ENCODE peak calls at places on chromosomes 13 and 19, in six cellular contexts. One of them, this sample, is unnamed.

GRCh38 chr13:21231426-21231945 is 55.0 kb downstream of the MRPL57 start:
- DNase-seq in stimulated activated CD8-positive, alpha-beta memory T cell treated with anti-CD3 and anti-CD28 coated beads, Interleukin-7, amount 100 ng/mL, for 1 hour: no peak
- DNase-seq in choroid plexus epithelial cell: no peak
- DNase-seq in astrocyte of the spinal cord: no peak
- DNase-seq in H9: no peak
- DNase-seq in GF-D8: no peak
- DNase-seq in this sample: no peak

GRCh38 chr13:63112799-63113395 is 1697.2 kb upstream of the PCDH20 start:
- DNase-seq in choroid plexus epithelial cell: no peak
- DNase-seq in GF-D8: no peak
- DNase-seq in astrocyte of the spinal cord: no peak
- DNase-seq in H9: no peak
- DNase-seq in stimulated activated CD8-positive, alpha-beta memory T cell treated with anti-CD3 and anti-CD28 coated beads, Interleukin-7, amount 100 ng/mL, for 1 hour: no peak
- DNase-seq in this sample: no peak

GRCh38 chr19:45800009-45800553 is 7.4 kb upstream of the DMWD start:
- DNase-seq in astrocyte of the spinal cord: peak
- DNase-seq in GF-D8: no peak
- DNase-seq in stimulated activated CD8-positive, alpha-beta memory T cell treated with anti-CD3 and anti-CD28 coated beads, Interleukin-7, amount 100 ng/mL, for 1 hour: no peak
- DNase-seq in choroid plexus epithelial cell: peak
- DNase-seq in H9: no peak
- DNase-seq in this sample: peak

GRCh38 chr13:40983269-40983668 is 35.8 kb downstream of the ELF1 start:
- DNase-seq in choroid plexus epithelial cell: peak
- DNase-seq in GF-D8: no peak
- DNase-seq in astrocyte of the spinal cord: no peak
- DNase-seq in stimulated activated CD8-positive, alpha-beta memory T cell treated with anti-CD3 and anti-CD28 coated beads, Interleukin-7, amount 100 ng/mL, for 1 hour: no peak
- DNase-seq in H9: no peak
- DNase-seq in this sample: no peak

GRCh38 chr13:85833938-85834337 is 34.7 kb upstream of the SLITRK6 start:
- DNase-seq in choroid plexus epithelial cell: no peak
- DNase-seq in stimulated activated CD8-positive, alpha-beta memory T cell treated with anti-CD3 and anti-CD28 coated beads, Interleukin-7, amount 100 ng/mL, for 1 hour: no peak
- DNase-seq in H9: no peak
- DNase-seq in astrocyte of the spinal cord: no peak
- DNase-seq in GF-D8: no peak
- DNase-seq in this sample: no peak

GRCh38 chr19:47499863-47500830 is 14.7 kb downstream of the NAPA start:
- DNase-seq in stimulated activated CD8-positive, alpha-beta memory T cell treated with anti-CD3 and anti-CD28 coated beads, Interleukin-7, amount 100 ng/mL, for 1 hour: no peak
- DNase-seq in GF-D8: no peak
- DNase-seq in astrocyte of the spinal cord: no peak
- DNase-seq in choroid plexus epithelial cell: no peak
- DNase-seq in H9: peak
- DNase-seq in this sample: no peak

GRCh38 chr13:58480011-58480410 is 848.5 kb downstream of the PCDH17 start:
- DNase-seq in choroid plexus epithelial cell: no peak
- DNase-seq in astrocyte of the spinal cord: peak
- DNase-seq in H9: no peak
- DNase-seq in stimulated activated CD8-positive, alpha-beta memory T cell treated with anti-CD3 and anti-CD28 coated beads, Interleukin-7, amount 100 ng/mL, for 1 hour: no peak
- DNase-seq in GF-D8: no peak
- DNase-seq in this sample: no peak

GRCh38 chr13:38384171-38384570 is 34.5 kb downstream of the UFM1 start:
- DNase-seq in choroid plexus epithelial cell: no peak
- DNase-seq in H9: no peak
- DNase-seq in astrocyte of the spinal cord: no peak
- DNase-seq in stimulated activated CD8-positive, alpha-beta memory T cell treated with anti-CD3 and anti-CD28 coated beads, Interleukin-7, amount 100 ng/mL, for 1 hour: no peak
- DNase-seq in GF-D8: no peak
- DNase-seq in this sample: peak

GRCh38 chr19:752652-753517 is 2.0 kb downstream of the MISP start:
- DNase-seq in GF-D8: no peak
- DNase-seq in stimulated activated CD8-positive, alpha-beta memory T cell treated with anti-CD3 and anti-CD28 coated beads, Interleukin-7, amount 100 ng/mL, for 1 hour: no peak
- DNase-seq in H9: no peak
- DNase-seq in astrocyte of the spinal cord: peak
- DNase-seq in choroid plexus epithelial cell: peak
- DNase-seq in this sample: peak

GRCh38 chr13:32429406-32429909 is 1.5 kb upstream of the N4BP2L1 start:
- DNase-seq in stimulated activated CD8-positive, alpha-beta memory T cell treated with anti-CD3 and anti-CD28 coated beads, Interleukin-7, amount 100 ng/mL, for 1 hour: no peak
- DNase-seq in astrocyte of the spinal cord: no peak
- DNase-seq in GF-D8: no peak
- DNase-seq in H9: no peak
- DNase-seq in choroid plexus epithelial cell: no peak
- DNase-seq in this sample: no peak

GRCh38 chr19:6273701-6274601 is 5.8 kb downstream of the MLLT1 start:
- DNase-seq in stimulated activated CD8-positive, alpha-beta memory T cell treated with anti-CD3 and anti-CD28 coated beads, Interleukin-7, amount 100 ng/mL, for 1 hour: no peak
- DNase-seq in astrocyte of the spinal cord: peak
- DNase-seq in H9: no peak
- DNase-seq in GF-D8: peak
- DNase-seq in choroid plexus epithelial cell: peak
- DNase-seq in this sample: peak

GRCh38 chr19:34556500-34556899 is 74.9 kb downstream of the WTIP start:
- DNase-seq in GF-D8: no peak
- DNase-seq in stimulated activated CD8-positive, alpha-beta memory T cell treated with anti-CD3 and anti-CD28 coated beads, Interleukin-7, amount 100 ng/mL, for 1 hour: no peak
- DNase-seq in choroid plexus epithelial cell: peak
- DNase-seq in astrocyte of the spinal cord: no peak
- DNase-seq in H9: peak
- DNase-seq in this sample: peak

GRCh38 chr19:8320564-8321066 is 560 bp downstream of the NDUFA7 start:
- DNase-seq in astrocyte of the spinal cord: no peak
- DNase-seq in GF-D8: peak
- DNase-seq in stimulated activated CD8-positive, alpha-beta memory T cell treated with anti-CD3 and anti-CD28 coated beads, Interleukin-7, amount 100 ng/mL, for 1 hour: no peak
- DNase-seq in H9: no peak
- DNase-seq in choroid plexus epithelial cell: no peak
- DNase-seq in this sample: no peak

GRCh38 chr13:45402641-45403040 is 15.5 kb downstream of the SLC25A30 start:
- DNase-seq in astrocyte of the spinal cord: no peak
- DNase-seq in stimulated activated CD8-positive, alpha-beta memory T cell treated with anti-CD3 and anti-CD28 coated beads, Interleukin-7, amount 100 ng/mL, for 1 hour: no peak
- DNase-seq in GF-D8: no peak
- DNase-seq in choroid plexus epithelial cell: no peak
- DNase-seq in H9: no peak
- DNase-seq in this sample: no peak

GRCh38 chr19:55176116-55176515 is 4.0 kb downstream of the SYT5 start:
- DNase-seq in astrocyte of the spinal cord: no peak
- DNase-seq in H9: no peak
- DNase-seq in choroid plexus epithelial cell: no peak
- DNase-seq in stimulated activated CD8-positive, alpha-beta memory T cell treated with anti-CD3 and anti-CD28 coated beads, Interleukin-7, amount 100 ng/mL, for 1 hour: no peak
- DNase-seq in GF-D8: no peak
- DNase-seq in this sample: no peak

GRCh38 chr13:112521073-112521685 is 66.8 kb downstream of the TUBGCP3 start:
- DNase-seq in astrocyte of the spinal cord: no peak
- DNase-seq in choroid plexus epithelial cell: peak
- DNase-seq in stimulated activated CD8-positive, alpha-beta memory T cell treated with anti-CD3 and anti-CD28 coated beads, Interleukin-7, amount 100 ng/mL, for 1 hour: no peak
- DNase-seq in H9: no peak
- DNase-seq in GF-D8: no peak
- DNase-seq in this sample: no peak

GRCh38 chr13:101916108-101916757 is 463.8 kb downstream of the ITGBL1 start:
- DNase-seq in choroid plexus epithelial cell: peak
- DNase-seq in GF-D8: no peak
- DNase-seq in H9: peak
- DNase-seq in stimulated activated CD8-positive, alpha-beta memory T cell treated with anti-CD3 and anti-CD28 coated beads, Interleukin-7, amount 100 ng/mL, for 1 hour: no peak
- DNase-seq in astrocyte of the spinal cord: peak
- DNase-seq in this sample: peak

GRCh38 chr19:18006895-18007604 is 920 bp upstream of the ARRDC2 start:
- DNase-seq in choroid plexus epithelial cell: peak
- DNase-seq in astrocyte of the spinal cord: peak
- DNase-seq in H9: peak
- DNase-seq in stimulated activated CD8-positive, alpha-beta memory T cell treated with anti-CD3 and anti-CD28 coated beads, Interleukin-7, amount 100 ng/mL, for 1 hour: peak
- DNase-seq in GF-D8: no peak
- DNase-seq in this sample: peak

GRCh38 chr19:18239303-18239702 is 13.1 kb upstream of the PDE4C start:
- DNase-seq in choroid plexus epithelial cell: no peak
- DNase-seq in stimulated activated CD8-positive, alpha-beta memory T cell treated with anti-CD3 and anti-CD28 coated beads, Interleukin-7, amount 100 ng/mL, for 1 hour: no peak
- DNase-seq in H9: peak
- DNase-seq in astrocyte of the spinal cord: no peak
- DNase-seq in GF-D8: no peak
- DNase-seq in this sample: peak

GRCh38 chr13:70960841-70961443 is 852.7 kb upstream of the KLHL1 start:
- DNase-seq in astrocyte of the spinal cord: peak
- DNase-seq in choroid plexus epithelial cell: peak
- DNase-seq in H9: no peak
- DNase-seq in stimulated activated CD8-positive, alpha-beta memory T cell treated with anti-CD3 and anti-CD28 coated beads, Interleukin-7, amount 100 ng/mL, for 1 hour: no peak
- DNase-seq in GF-D8: no peak
- DNase-seq in this sample: peak

GRCh38 chr19:33436360-33437345 is 63.1 kb downstream of the CEBPG start:
- DNase-seq in H9: no peak
- DNase-seq in choroid plexus epithelial cell: no peak
- DNase-seq in GF-D8: no peak
- DNase-seq in stimulated activated CD8-positive, alpha-beta memory T cell treated with anti-CD3 and anti-CD28 coated beads, Interleukin-7, amount 100 ng/mL, for 1 hour: no peak
- DNase-seq in astrocyte of the spinal cord: no peak
- DNase-seq in this sample: no peak

GRCh38 chr19:56138069-56138468 is 3.0 kb upstream of the ZNF444 start:
- DNase-seq in stimulated activated CD8-positive, alpha-beta memory T cell treated with anti-CD3 and anti-CD28 coated beads, Interleukin-7, amount 100 ng/mL, for 1 hour: no peak
- DNase-seq in GF-D8: no peak
- DNase-seq in choroid plexus epithelial cell: peak
- DNase-seq in astrocyte of the spinal cord: no peak
- DNase-seq in H9: no peak
- DNase-seq in this sample: peak

GRCh38 chr13:42991892-42992584 is at the start of gene EPSTI1:
- DNase-seq in astrocyte of the spinal cord: peak
- DNase-seq in stimulated activated CD8-positive, alpha-beta memory T cell treated with anti-CD3 and anti-CD28 coated beads, Interleukin-7, amount 100 ng/mL, for 1 hour: peak
- DNase-seq in choroid plexus epithelial cell: peak
- DNase-seq in GF-D8: no peak
- DNase-seq in H9: peak
- DNase-seq in this sample: peak

GRCh38 chr19:48925240-48925843 is 8.2 kb upstream of the DHDH start:
- DNase-seq in stimulated activated CD8-positive, alpha-beta memory T cell treated with anti-CD3 and anti-CD28 coated beads, Interleukin-7, amount 100 ng/mL, for 1 hour: no peak
- DNase-seq in GF-D8: no peak
- DNase-seq in choroid plexus epithelial cell: peak
- DNase-seq in astrocyte of the spinal cord: peak
- DNase-seq in H9: no peak
- DNase-seq in this sample: peak

GRCh38 chr13:102589291-102589822 is 7.4 kb upstream of the TPP2 start:
- DNase-seq in stimulated activated CD8-positive, alpha-beta memory T cell treated with anti-CD3 and anti-CD28 coated beads, Interleukin-7, amount 100 ng/mL, for 1 hour: no peak
- DNase-seq in choroid plexus epithelial cell: no peak
- DNase-seq in astrocyte of the spinal cord: no peak
- DNase-seq in GF-D8: no peak
- DNase-seq in H9: no peak
- DNase-seq in this sample: no peak

GRCh38 chr13:25468330-25469178 is 96.8 kb downstream of the ATP8A2 start:
- DNase-seq in astrocyte of the spinal cord: peak
- DNase-seq in stimulated activated CD8-positive, alpha-beta memory T cell treated with anti-CD3 and anti-CD28 coated beads, Interleukin-7, amount 100 ng/mL, for 1 hour: no peak
- DNase-seq in GF-D8: no peak
- DNase-seq in H9: peak
- DNase-seq in choroid plexus epithelial cell: peak
- DNase-seq in this sample: peak

This sample was measured in adipocyte.